ENCODE peak calls at places on chromosomes 3 and 15, in nine cellular contexts. O is tibial artery, X is astrocyte of the spinal cord, F is Caco-2, C is retinal pigment epithelial cell, Z is adrenal gland, N is neural crest cell, A is SK-N-SH, I is cardiac fibroblast. G is an unnamed sample.
A peak's percentile ranks its signal among the peaks of the same experiment; 100 is the strongest.

GRCh38 chr3:118863731-118864322 is 170.8 kb downstream of the IGSF11 start:
- DNase-seq in N (no peak), Z (no peak), I (no peak), O (no peak), X (no peak), C (no peak), F (peak; percentile 14), A (no peak), G (no peak)

GRCh38 chr3:176651622-176652021 is 545.7 kb downstream of the TBL1XR1 start:
- DNase-seq in A (no peak), O (no peak), N (no peak), I (no peak), Z (no peak), X (no peak), C (no peak), F (no peak), G (no peak)

GRCh38 chr3:21417991-21418390 is 333.0 kb downstream of the ZNF385D start:
- DNase-seq in A (no peak), N (no peak), C (no peak), O (no peak), Z (no peak), F (no peak), X (peak; percentile 54), I (no peak), G (no peak)

GRCh38 chr15:69723404-69724097 is 270.9 kb downstream of the RPLP1 start:
- DNase-seq in N (no peak), O (no peak), A (peak; percentile 49), Z (no peak), F (no peak), X (no peak), I (no peak), C (no peak), G (no peak)

GRCh38 chr15:41558400-41559238 is at the start of gene TYRO3:
- DNase-seq in N (peak; percentile 48), X (peak; percentile 25), A (peak; percentile 93), I (peak; percentile 61), F (peak; percentile 81), C (no peak), O (peak; percentile 56), Z (peak; percentile 58), G (no peak)

GRCh38 chr3:184761120-184761841 is 49.4 kb upstream of the MAGEF1 start:
- DNase-seq in C (peak; percentile 73), F (no peak), Z (peak; percentile 34), I (peak; percentile 98), A (no peak), X (peak; percentile 16), N (no peak), O (no peak), G (no peak)

GRCh38 chr15:79923068-79923514 is 26.3 kb upstream of the MTHFS start:
- DNase-seq in N (peak; percentile 38), X (peak; percentile 57), I (peak; percentile 48), F (peak; percentile 67), O (peak; percentile 45), Z (peak; percentile 67), C (no peak), A (peak; percentile 88), G (no peak)

GRCh38 chr15:97482521-97482920 is 478.0 kb upstream of the ARRDC4 start:
- DNase-seq in I (no peak), F (peak; percentile 3), A (no peak), Z (no peak), O (no peak), N (no peak), C (no peak), X (no peak), G (no peak)

GRCh38 chr15:80641384-80641783 is 53.7 kb upstream of the ABHD17C start:
- DNase-seq in A (no peak), O (no peak), C (no peak), N (no peak), Z (no peak), X (no peak), I (no peak), F (no peak), G (peak; percentile 16)

GRCh38 chr3:187522293-187522692 is 147.9 kb downstream of the SST start:
- DNase-seq in I (no peak), C (no peak), X (no peak), O (no peak), A (no peak), Z (no peak), F (no peak), N (no peak), G (no peak)

GRCh38 chr3:48507256-48508061 is 3.5 kb upstream of the SHISA5 start:
- DNase-seq in N (peak; percentile 23), A (peak; percentile 86), Z (peak; percentile 74), F (peak; percentile 90), I (peak; percentile 64), O (peak; percentile 30), X (peak; percentile 77), C (peak; percentile 68), G (no peak)

GRCh38 chr3:195774917-195775316 is 36.8 kb downstream of the MUC4 start:
- DNase-seq in Z (peak; percentile 64), N (peak; percentile 53), A (peak; percentile 55), F (peak; percentile 60), X (peak; percentile 10), C (no peak), O (no peak), I (peak; percentile 39), G (no peak)

GRCh38 chr15:40155270-40155910 is 5.5 kb upstream of the BUB1B start:
- DNase-seq in X (no peak), N (no peak), F (peak; percentile 13), Z (no peak), O (no peak), I (no peak), C (no peak), A (no peak), G (no peak)

GRCh38 chr3:43670635-43671522 is 19.9 kb upstream of the ABHD5 start:
- DNase-seq in N (no peak), O (no peak), X (no peak), F (no peak), C (no peak), Z (no peak), A (no peak), I (no peak), G (no peak)

GRCh38 chr3:112074616-112075497 is 11.3 kb upstream of the C3orf52 start:
- DNase-seq in O (no peak), X (peak; percentile 94), N (no peak), Z (peak; percentile 50), A (no peak), F (peak; percentile 94), C (peak; percentile 99), I (peak; percentile 86), G (peak; percentile 38)

GRCh38 chr3:62260655-62261054 is 112.7 kb downstream of the FEZF2 start:
- DNase-seq in I (no peak), O (no peak), A (peak; percentile 16), Z (no peak), F (no peak), N (no peak), C (no peak), X (no peak), G (no peak)

GRCh38 chr15:95017950-95018349 is 786.6 kb downstream of the MCTP2 start:
- DNase-seq in N (no peak), A (peak; percentile 1), F (no peak), O (peak; percentile 35), C (peak; percentile 58), Z (peak; percentile 72), X (no peak), I (peak; percentile 54), G (no peak)

GRCh38 chr15:85356276-85356675 is 24.1 kb upstream of the AKAP13 start:
- DNase-seq in A (no peak), I (no peak), O (no peak), Z (no peak), F (no peak), N (no peak), C (no peak), X (no peak), G (no peak)

GRCh38 chr15:79811406-79812405 is 85.1 kb downstream of the MTHFS start:
- DNase-seq in Z (peak; percentile 85), A (peak; percentile 71), F (no peak), X (peak; percentile 28), O (peak; percentile 77), C (peak; percentile 62), N (no peak), I (peak; percentile 93), G (peak; percentile 34)

GRCh38 chr3:127748754-127749327 is 73.5 kb downstream of the MGLL start:
- DNase-seq in O (peak; percentile 46), C (no peak), X (no peak), F (no peak), I (peak; percentile 25), Z (no peak), N (no peak), A (no peak), G (no peak)

GRCh38 chr3:64064804-64065203 is 41.5 kb upstream of the PSMD6 start:
- DNase-seq in N (no peak), Z (no peak), F (no peak), C (no peak), A (no peak), X (no peak), I (no peak), O (no peak), G (no peak)
- TF ChIP-seq CTCF in N (no peak), Z (no peak), F (no peak), C (no peak), A (no peak), X (no peak), I (no peak), O (no peak), G (no peak)

DNA sequence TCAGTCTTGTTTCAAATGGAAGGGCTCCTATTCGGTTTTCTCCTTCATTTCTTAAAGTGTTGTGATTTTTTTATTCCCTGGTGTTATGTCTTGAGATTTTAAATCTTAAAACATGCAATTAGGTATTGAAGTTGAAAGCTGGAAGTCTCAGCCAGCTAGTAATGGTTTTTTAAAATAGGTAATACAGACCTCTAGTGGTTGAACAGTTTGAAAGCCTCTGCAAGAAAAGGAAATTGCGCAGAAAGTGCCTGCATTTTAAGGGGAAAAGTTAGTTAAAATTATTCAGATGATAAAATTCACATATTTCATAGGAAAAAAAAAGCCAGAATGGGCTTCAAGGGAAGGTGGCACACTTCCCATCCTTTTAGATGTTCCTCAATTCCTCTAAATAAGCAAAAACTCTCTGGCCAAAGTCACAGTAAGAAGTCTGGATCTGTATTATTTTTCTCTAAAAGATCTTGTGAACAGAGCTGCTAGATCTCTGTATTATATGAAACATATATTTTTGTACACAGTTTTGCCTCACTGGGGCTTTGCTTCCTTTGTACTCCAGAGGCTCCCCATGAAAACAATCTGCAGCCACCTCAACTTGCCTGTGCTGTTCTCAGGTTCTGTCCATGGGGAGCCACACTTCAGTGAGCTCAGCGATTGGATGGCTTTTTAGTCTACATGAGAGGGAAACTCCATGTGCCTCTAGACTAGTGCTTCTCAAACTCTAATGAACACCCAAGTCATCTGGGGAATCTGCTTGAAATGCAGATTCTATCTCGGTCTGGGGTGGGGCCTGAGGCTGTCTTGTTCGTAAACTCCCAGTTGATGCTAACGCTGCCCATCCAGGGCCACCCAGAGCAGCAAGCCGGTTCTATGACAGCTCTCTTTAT is 21.5 kb downstream of the AGTR1 start:
- DNase-seq in Z (no peak), O (no peak), A (no peak), N (no peak), I (peak; percentile 44), C (no peak), X (peak; percentile 47), F (no peak), G (no peak)
- TF ChIP-seq CTCF in Z (peak; percentile 30), O (peak; percentile 46), A (peak; percentile 70), N (peak; percentile 59), I (peak; percentile 53), C (peak; percentile 62), X (peak; percentile 55), F (peak; percentile 62), G (peak; percentile 46)

GRCh38 chr3:185770071-185770470 is 54.8 kb downstream of the IGF2BP2 start:
- DNase-seq in A (no peak), Z (no peak), O (no peak), C (no peak), I (no peak), F (no peak), N (no peak), X (no peak), G (no peak)
- TF ChIP-seq CTCF in A (no peak), Z (no peak), O (no peak), C (no peak), I (no peak), F (no peak), N (no peak), X (no peak), G (no peak)

GRCh38 chr15:77168211-77168610 is 97.3 kb upstream of the TSPAN3 start:
- DNase-seq in F (no peak), Z (no peak), O (no peak), A (no peak), C (no peak), I (no peak), X (peak; percentile 20), N (no peak), G (no peak)
- TF ChIP-seq CTCF in F (no peak), Z (no peak), O (no peak), A (no peak), C (no peak), I (no peak), X (no peak), N (no peak), G (no peak)